ENCODE peak calls at places on chromosome 3, in five cellular contexts. M, A, T, O and E are unnamed samples.

GRCh38 chr3:14148041-14148985 is 23.5 kb downstream of the TMEM43 start:
- DNase-seq in M (no peak), A (no peak), T (no peak), O (peak; percentile 66), E (peak; percentile 75)

GRCh38 chr3:151923901-151924300 is 50.5 kb downstream of the SUCNR1 start:
- DNase-seq in M (no peak), A (no peak), T (peak; percentile 59), O (no peak), E (no peak)

GRCh38 chr3:190807719-190808375 is 54.6 kb downstream of the GMNC start:
- DNase-seq in M (peak; percentile 21), A (no peak), T (no peak), O (no peak), E (no peak)

GRCh38 chr3:42557849-42558248 is 23.9 kb downstream of the SEC22C start:
- DNase-seq in M (no peak), A (no peak), T (no peak), O (no peak), E (no peak)

GRCh38 chr3:150666167-150666566 is 37.6 kb downstream of the ERICH6 start:
- DNase-seq in M (no peak), A (no peak), T (no peak), O (no peak), E (no peak)

GRCh38 chr3:188272481-188273372 is 118.8 kb downstream of the LPP start:
- DNase-seq in M (peak; percentile 81), A (no peak), T (peak; percentile 96), O (no peak), E (no peak)

GRCh38 chr3:40877651-40878463 is 321.4 kb upstream of the CTNNB1 start:
- DNase-seq in M (peak; percentile 11), A (peak; percentile 90), T (peak; percentile 68), O (no peak), E (peak; percentile 90)

GRCh38 chr3:127908202-127908601 is 6.8 kb upstream of the KBTBD12 start:
- DNase-seq in M (no peak), A (no peak), T (no peak), O (no peak), E (no peak)

GRCh38 chr3:43214616-43215015 is 71.7 kb upstream of the SNRK start:
- DNase-seq in M (peak; percentile 21), A (no peak), T (peak; percentile 21), O (no peak), E (no peak)

GRCh38 chr3:11699083-11699427 is 55.3 kb upstream of the VGLL4 start:
- DNase-seq in M (no peak), A (no peak), T (peak; percentile 97), O (no peak), E (no peak)